ENCODE peak calls at places on chromosome 7, in five cellular contexts. S, J, K, Y and Q are unnamed samples. For H3K4me1, the result is how much of the 10 kb centered on the place peaks cover.

GRCh38 chr7:38318803-38319416 is 45.5 kb upstream of the TARP start:
- DNase-seq in S (peak), J (peak), K (no peak), Y (no peak), Q (peak)

GRCh38 chr7:134669845-134670373 is 23.3 kb downstream of the BPGM start:
- DNase-seq in S (peak), J (peak), K (peak), Y (peak), Q (peak)

GRCh38 chr7:133786401-133786937 is 340.7 kb upstream of the LRGUK start:
- DNase-seq in S (no peak), J (no peak), K (no peak), Y (no peak), Q (no peak)

GRCh38 chr7:113291058-113291457 is 172.7 kb upstream of the SMIM30 start:
- DNase-seq in S (no peak), J (no peak), K (no peak), Y (no peak), Q (no peak)

GRCh38 chr7:83936056-83936703 is 258.4 kb downstream of the SEMA3A start:
- DNase-seq in S (peak), J (peak), K (peak), Y (peak), Q (peak)

GRCh38 chr7:120337308-120337907 is 64.4 kb downstream of the KCND2 start:
- DNase-seq in S (peak), J (peak), K (no peak), Y (no peak), Q (no peak)

GRCh38 chr7:46557295-46557711 is 636.2 kb upstream of the IGFBP3 start:
- DNase-seq in S (no peak), J (no peak), K (no peak), Y (no peak), Q (no peak)

GRCh38 chr7:45007106-45007505 is 7.1 kb downstream of the CCM2 start:
- DNase-seq in S (no peak), J (no peak), K (no peak), Y (no peak), Q (no peak)

GRCh38 chr7:47942132-47942531 is 6.1 kb downstream of the PKD1L1 start:
- DNase-seq in S (no peak), J (no peak), K (no peak), Y (no peak), Q (no peak)

GRCh38 chr7:47452295-47452694 is 129.6 kb downstream of the TNS3 start:
- DNase-seq in S (no peak), J (no peak), K (no peak), Y (no peak), Q (no peak)

GRCh38 chr7:5692112-5692844 is 89.2 kb downstream of the RNF216 start:
- DNase-seq in S (peak), J (peak), K (peak), Y (no peak), Q (peak)

GRCh38 chr7:128188396-128189230 is 52.5 kb upstream of the LEP start:
- DNase-seq in S (no peak), J (no peak), K (no peak), Y (no peak), Q (no peak)

GRCh38 chr7:2055956-2056355 is 176.8 kb downstream of the MAD1L1 start:
- DNase-seq in S (no peak), J (no peak), K (no peak), Y (no peak), Q (no peak)

GRCh38 chr7:87380905-87381304 is 35.4 kb downstream of the CROT start:
- DNase-seq in S (no peak), J (no peak), K (no peak), Y (no peak), Q (no peak)

GRCh38 chr7:151246161-151247015 is 2.1 kb downstream of the SMARCD3 start:
- DNase-seq in S (no peak), J (peak), K (no peak), Y (no peak), Q (no peak)
- H3K4me1 ChIP-seq in S (under half), J (half or more), K (half or more), Y (under half), Q (under half)

GRCh38 chr7:142345817-142346216 is 88.0 kb upstream of the PRSS58 start:
- DNase-seq in S (no peak), J (no peak), K (no peak), Y (peak), Q (no peak)

GRCh38 chr7:142349670-142350405 is 92.0 kb upstream of the PRSS58 start:
- DNase-seq in S (no peak), J (no peak), K (no peak), Y (no peak), Q (no peak)

GRCh38 chr7:142348100-142348499 is 90.2 kb upstream of the PRSS58 start:
- DNase-seq in S (no peak), J (no peak), K (no peak), Y (no peak), Q (no peak)

GRCh38 chr7:142347091-142347490 is 89.2 kb upstream of the PRSS58 start:
- DNase-seq in S (no peak), J (no peak), K (no peak), Y (no peak), Q (no peak)

DNA sequence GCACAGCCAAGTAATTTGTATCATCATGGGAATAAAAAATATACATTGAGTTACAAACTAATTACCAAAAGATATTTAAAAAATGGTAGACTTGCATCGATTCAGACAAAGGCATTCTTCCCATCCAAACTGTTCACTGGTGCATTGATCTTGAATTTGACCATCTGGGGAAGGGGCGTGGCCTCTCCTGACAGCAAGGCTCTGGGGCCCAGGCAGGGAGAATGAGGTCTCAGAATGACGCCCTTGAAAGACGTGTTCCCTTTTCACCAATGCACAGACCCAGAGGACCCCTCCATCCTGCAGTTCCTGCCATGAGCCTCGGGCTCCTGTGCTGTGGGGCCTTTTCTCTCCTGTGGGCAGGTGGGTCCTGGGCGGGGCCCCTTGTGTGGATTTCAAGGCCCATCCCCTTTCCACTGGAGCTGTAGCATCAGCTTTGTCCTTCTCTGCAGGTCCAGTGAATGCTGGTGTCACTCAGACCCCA is 91.1 kb upstream of the PRSS58 start:
- DNase-seq in S (no peak), J (no peak), K (no peak), Y (no peak), Q (no peak)
- H3K4me1 ChIP-seq in S (under half), J (under half), K (under half), Y (under half), Q (under half)

DNA sequence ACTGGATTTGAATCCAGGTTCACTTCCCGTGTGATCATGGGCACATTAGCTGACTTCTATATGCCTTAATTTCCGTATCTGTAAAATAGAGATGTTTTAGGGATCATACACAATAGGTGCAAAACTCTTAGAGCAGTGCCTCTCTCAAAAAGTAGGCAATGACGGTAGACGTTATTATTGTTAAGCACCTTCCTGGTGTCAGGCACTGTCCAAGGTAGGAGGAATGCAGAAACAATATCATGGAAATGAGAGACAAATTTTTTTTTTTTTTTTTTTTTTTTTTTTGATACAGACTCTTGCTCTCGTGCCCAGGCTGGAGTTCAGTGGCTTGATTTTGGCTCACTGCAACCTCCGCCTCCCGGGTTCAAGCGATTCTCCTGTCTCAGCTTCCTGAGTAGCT is 8.1 kb downstream of the TMEM248 start:
- DNase-seq in S (no peak), J (no peak), K (no peak), Y (no peak), Q (no peak)
- H3K4me1 ChIP-seq in S (under half), J (under half), K (half or more), Y (under half), Q (under half)

GRCh38 chr7:22371878-22372277 is 14.9 kb upstream of the RAPGEF5 start:
- DNase-seq in S (no peak), J (no peak), K (no peak), Y (no peak), Q (no peak)
- H3K4me1 ChIP-seq in S (under half), J (under half), K (under half), Y (under half), Q (under half)

DNA sequence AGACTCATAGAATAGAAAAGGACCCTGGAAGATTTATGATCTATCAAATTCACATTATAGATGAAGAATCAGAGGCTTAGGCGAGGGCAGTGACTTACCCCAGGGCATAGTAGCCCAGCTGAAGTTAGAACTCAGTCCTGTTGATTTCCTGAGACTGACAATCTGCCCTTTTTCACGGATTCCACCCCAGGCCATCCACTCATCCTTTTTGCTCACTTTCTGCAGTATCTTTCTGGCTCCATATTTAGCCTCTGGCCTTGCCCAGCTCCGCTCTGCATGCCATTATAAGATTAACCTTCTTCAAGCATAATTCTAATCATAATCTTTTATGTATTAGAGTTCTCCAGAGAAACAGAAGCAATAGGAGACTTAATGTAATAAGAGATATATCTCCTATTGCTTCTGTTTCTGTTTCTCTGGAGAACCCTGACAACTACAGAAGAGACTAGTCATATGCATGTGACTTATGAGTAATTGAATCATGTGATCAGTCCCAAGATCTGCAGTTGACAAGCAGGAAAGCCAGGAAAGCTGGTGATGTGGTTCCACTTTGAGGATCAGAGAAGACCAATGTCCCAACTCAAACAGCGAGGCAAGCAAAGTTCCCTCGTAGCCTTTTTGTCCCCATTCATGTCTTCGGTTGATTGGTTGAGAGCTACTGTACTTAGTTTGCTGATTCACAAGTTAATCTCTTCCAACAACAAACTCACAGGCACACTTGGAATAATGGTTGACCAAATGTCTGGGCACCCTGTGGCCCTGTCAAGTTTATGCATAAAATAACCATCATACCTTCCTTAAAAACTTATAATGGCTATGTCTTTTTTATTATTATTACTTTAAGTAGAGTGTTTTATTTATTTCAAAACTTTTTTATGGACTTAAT is 412.1 kb downstream of the SUGCT start:
- DNase-seq in S (peak), J (no peak), K (no peak), Y (no peak), Q (no peak)
- H3K4me1 ChIP-seq in S (under half), J (under half), K (under half), Y (under half), Q (under half)

GRCh38 chr7:150567168-150567567 is at the start of gene GIMAP4:
- DNase-seq in S (no peak), J (no peak), K (no peak), Y (peak), Q (no peak)
- H3K4me1 ChIP-seq in S (under half), J (under half), K (under half), Y (half or more), Q (under half)